ENCODE peak calls at places on chromosomes 4 and X, in five cellular contexts. K is SK-N-SH, Z is GM23338, D is A549, R is GM12878. G is an unnamed sample.

GRCh38 chr4:190020790-190021717 is 6.0 kb downstream of the FRG2 start:
- DNase-seq in K (peak; percentile 82), Z (peak; percentile 92), D (peak; percentile 74), R (no peak), G (no peak)

GRCh38 chrX:151830911-151831310 is 81.8 kb upstream of the MAGEA4 start:
- DNase-seq in K (no peak), Z (peak; percentile 28), D (no peak), R (no peak), G (no peak)

GRCh38 chr4:184472540-184473264 is 1.6 kb downstream of the IRF2 start:
- DNase-seq in K (peak; percentile 87), Z (peak; percentile 79), D (peak; percentile 58), R (no peak), G (no peak)

GRCh38 chr4:82493721-82494425 is 63.5 kb downstream of the ENOPH1 start:
- DNase-seq in K (no peak), Z (no peak), D (no peak), R (no peak), G (no peak)

GRCh38 chr4:128153795-128154194 is 92.7 kb downstream of the LARP1B start:
- DNase-seq in K (no peak), Z (no peak), D (no peak), R (no peak), G (no peak)

GRCh38 chr4:186068581-186069402 is at the start of gene TLR3:
- DNase-seq in K (no peak), Z (no peak), D (no peak), R (no peak), G (no peak)

GRCh38 chr4:148043990-148044645 is 312.2 kb downstream of the ARHGAP10 start:
- DNase-seq in K (no peak), Z (no peak), D (no peak), R (no peak), G (no peak)

GRCh38 chrX:115561605-115562491 is 874 bp downstream of the PLS3 start:
- DNase-seq in K (peak; percentile 77), Z (peak; percentile 41), D (peak; percentile 33), R (no peak), G (no peak)

GRCh38 chr4:103021120-103021519 is 1.6 kb upstream of the SLC9B1 start:
- DNase-seq in K (no peak), Z (no peak), D (no peak), R (no peak), G (no peak)

GRCh38 chrX:25005382-25006185 is 10.2 kb downstream of the ARX start:
- DNase-seq in K (no peak), Z (no peak), D (no peak), R (no peak), G (no peak)

GRCh38 chr4:137390141-137390540 is 142.2 kb downstream of the PCDH18 start:
- DNase-seq in K (no peak), Z (no peak), D (no peak), R (no peak), G (no peak)

DNA sequence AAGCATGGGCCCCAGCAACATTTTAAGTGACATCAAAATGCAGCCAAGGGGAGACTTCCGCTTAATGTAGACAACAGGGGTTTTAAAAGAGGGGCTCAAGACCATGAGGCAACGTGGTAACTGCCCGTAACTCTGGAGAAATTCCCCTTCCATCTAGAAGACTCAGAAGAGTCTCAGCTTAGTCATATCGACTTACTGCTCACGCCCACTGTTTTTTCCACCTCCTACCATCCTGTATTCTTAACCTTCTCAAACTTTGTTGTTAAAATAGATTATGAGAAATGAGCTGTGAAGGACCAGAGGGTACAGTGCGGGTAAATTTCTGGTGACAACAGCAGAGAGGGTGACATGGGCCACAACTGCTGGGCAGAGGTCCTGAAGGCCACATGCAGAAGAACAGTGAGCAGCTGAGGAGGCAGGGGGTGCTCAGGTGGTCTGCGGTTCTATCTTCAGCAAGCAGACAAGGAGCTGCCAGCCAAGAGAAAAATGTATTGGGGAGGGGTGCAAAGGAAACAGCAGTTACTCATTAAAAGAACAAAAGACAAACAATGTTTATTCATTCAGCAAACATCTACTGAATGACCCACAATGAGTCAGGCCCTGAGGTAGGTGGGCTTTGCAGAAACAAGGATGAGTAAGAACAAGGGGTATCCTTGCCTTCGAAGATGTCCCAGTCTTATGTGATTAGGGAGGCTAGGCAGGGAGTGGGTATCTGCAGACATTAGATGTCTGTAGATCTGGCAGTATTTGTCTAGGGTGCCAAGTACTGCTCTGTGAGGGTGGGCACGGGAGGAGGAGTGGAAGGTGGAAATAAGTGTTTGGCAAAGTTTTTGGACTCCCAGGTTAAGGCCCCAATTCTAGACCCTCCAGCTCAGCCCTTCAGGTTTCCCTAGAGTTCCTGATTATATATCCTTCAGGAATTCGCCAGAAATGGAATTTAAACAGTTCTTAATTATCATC is 175.3 kb downstream of the TSPAN5 start:
- DNase-seq in K (no peak), Z (no peak), D (peak; percentile 46), R (peak; percentile 56), G (peak; percentile 10)
- H3K4me1 ChIP-seq in K (peaks cover 26% of the 10 kb centered on the region), Z (peaks cover 36% of the 10 kb centered on the region), D (peaks cover 45% of the 10 kb centered on the region), R (peaks cover 9% of the 10 kb centered on the region), G (peaks cover 59% of the 10 kb centered on the region)

GRCh38 chr4:144564358-144564757 is 81.6 kb upstream of the HHIP start:
- DNase-seq in K (no peak), Z (no peak), D (no peak), R (no peak), G (no peak)

GRCh38 chr4:144562019-144562740 is 83.8 kb upstream of the HHIP start:
- DNase-seq in K (no peak), Z (peak; percentile 59), D (no peak), R (no peak), G (no peak)

DNA sequence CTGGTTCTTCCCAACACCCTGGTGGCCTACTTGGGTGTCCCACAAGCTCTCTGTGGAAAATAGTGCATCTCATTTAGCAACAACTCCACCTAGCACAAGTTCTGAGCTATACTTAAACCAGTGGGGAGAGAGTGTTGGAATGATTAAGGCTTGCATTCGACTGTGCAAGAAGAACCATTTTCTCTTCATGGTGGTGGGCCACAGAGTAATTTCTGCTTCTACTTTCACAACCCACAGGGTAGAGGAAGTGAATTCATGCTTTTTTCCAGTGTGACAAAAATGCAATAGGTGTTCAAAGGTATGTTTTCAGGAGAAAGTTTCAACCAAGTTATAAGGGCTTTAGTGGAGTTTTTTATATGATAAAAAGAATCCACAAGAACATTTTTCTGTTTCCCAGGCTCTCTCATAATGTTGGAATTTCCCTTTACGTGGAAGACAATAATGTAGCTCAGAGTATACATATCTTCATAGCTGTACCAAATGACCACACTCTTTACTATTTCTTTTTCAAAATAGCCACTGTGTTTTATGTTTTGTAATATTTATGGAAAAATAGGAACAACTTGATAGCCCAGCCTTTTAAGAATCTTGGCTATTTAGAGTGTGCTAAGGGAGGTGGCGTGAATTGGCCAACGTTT is 80.3 kb upstream of the HHIP start:
- DNase-seq in K (no peak), Z (no peak), D (no peak), R (no peak), G (no peak)
- TF ChIP-seq REST in K (no peak), Z (no peak), D (no peak), R (no peak), G (no peak)

DNA sequence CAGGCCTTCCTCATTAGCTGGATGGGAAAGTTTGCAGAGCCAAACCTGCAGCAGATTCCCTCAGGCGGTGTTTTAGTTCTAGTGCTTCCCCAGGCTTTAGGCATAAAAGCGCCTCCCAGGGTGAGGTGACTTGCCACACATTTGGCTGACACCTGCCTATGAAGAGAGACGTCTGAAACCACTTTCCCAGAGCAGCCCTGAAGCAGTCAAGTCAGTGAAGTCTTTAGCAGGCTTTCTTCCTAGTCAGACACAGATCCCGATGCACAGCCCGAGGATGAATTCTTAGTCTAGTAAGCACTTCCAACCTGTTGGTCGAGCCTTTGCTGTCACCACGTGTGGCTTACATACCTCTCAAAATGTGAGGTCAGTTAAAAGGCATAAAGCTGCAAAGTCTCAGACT is 484.1 kb downstream of the SMARCA1 start:
- DNase-seq in K (no peak), Z (no peak), D (no peak), R (no peak), G (no peak)
- H3K4me1 ChIP-seq in K (no peaks in the 10 kb centered on the region), Z (no peaks in the 10 kb centered on the region), D (no peaks in the 10 kb centered on the region), R (no peaks in the 10 kb centered on the region), G (no peaks in the 10 kb centered on the region)

GRCh38 chr4:125187621-125188176 is 127.1 kb upstream of the FAT4 start:
- DNase-seq in K (no peak), Z (no peak), D (no peak), R (no peak), G (no peak)
- TF ChIP-seq REST in K (no peak), Z (no peak), D (no peak), R (no peak), G (no peak)

DNA sequence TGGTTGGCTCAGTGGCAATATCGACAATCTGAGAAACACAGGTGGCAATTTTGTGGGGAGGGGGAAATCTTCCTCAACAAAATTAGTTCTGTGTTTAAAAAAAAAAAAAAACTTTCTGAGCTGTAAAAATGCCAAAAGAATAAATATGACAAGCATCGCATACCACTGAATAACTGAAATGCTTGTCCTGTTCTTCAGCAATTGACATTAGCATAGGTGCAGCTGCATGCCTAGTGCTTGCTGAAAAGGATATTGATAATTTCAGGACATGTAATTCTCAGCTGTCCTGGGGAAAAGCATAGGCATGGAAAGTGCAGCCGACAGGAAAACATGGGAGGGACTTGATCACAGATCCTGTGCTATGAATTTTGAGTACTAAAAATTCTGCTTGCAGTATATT is 147.2 kb downstream of the SOWAHB start:
- DNase-seq in K (no peak), Z (no peak), D (no peak), R (no peak), G (no peak)
- H3K4me1 ChIP-seq in K (peaks cover 42% of the 10 kb centered on the region), Z (no peaks in the 10 kb centered on the region), D (peaks cover 39% of the 10 kb centered on the region), R (no peaks in the 10 kb centered on the region), G (peaks cover 21% of the 10 kb centered on the region)

DNA sequence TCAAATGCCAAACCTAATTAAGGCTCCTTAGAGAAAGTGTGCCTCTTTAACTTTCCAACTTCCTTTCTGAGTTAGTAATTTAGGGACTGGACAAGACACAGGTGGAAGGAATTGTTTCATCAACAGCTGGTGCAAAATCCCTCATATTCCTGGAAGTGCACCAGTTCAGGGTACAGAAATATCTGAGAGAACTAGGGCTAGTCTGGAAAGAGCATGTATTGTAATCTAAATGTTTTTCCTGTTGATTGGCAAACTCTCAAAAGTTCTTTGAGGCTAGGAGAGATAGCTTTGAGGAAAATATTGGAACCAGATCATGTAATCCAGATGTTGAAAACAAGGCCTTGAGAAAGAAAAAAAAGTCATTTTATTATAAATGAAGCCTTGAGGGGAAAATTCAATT is 98.1 kb upstream of the C1GALT1C1 start:
- DNase-seq in K (no peak), Z (no peak), D (no peak), R (no peak), G (no peak)
- TF ChIP-seq REST in K (no peak), Z (no peak), D (no peak), R (no peak), G (no peak)

DNA sequence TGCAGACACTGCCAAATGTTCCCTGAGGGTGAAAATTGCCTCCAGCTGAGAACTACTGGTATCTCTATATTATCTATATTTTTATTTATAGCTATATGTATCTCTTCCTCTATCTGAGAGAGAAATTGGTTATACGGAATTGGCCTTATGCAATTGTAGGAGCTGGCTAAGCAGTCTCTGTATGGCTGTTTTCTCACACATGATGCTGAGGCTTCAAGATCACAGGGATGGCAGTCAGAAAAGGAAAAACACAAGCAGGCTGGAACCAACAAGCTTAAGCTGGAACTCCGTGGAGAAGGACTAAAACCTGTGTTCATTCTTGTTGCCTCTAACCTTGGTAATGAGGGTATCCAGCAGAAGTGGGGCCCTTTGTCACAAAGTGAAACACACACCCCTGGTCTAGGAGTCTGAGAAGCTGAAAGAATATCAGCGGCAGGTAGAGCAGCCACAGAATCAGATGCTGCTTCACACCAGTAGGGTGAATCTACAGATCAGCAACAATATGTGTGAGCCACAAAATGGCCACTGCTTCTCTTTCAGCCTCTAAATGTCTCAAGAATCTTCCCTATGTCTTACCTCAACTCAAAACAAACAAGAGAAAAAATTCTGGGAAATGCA is 166.5 kb upstream of the PPP1R2C start:
- DNase-seq in K (no peak), Z (no peak), D (no peak), R (no peak), G (no peak)
- H3K4me1 ChIP-seq in K (no peaks in the 10 kb centered on the region), Z (peaks cover 14% of the 10 kb centered on the region), D (no peaks in the 10 kb centered on the region), R (peaks cover 8% of the 10 kb centered on the region), G (no peaks in the 10 kb centered on the region)

GRCh38 chrX:13747836-13748235 is 13.3 kb downstream of the OFD1 start:
- DNase-seq in K (peak; percentile 27), Z (peak; percentile 54), D (peak; percentile 18), R (no peak), G (peak; percentile 37)
- TF ChIP-seq REST in K (no peak), Z (no peak), D (no peak), R (no peak), G (no peak)

G was measured in HCT116.